ENCODE peak calls at places on chromosomes 16 and 17, in five cellular contexts. One of them, this sample, is unnamed. For H3K4me1, the result is how much of the 10 kb centered on the place peaks cover.

GRCh38 chr16:2950400-2950724 is 13.7 kb upstream of the KREMEN2 start:
- DNase-seq in colonic mucosa: no peak
- DNase-seq in uterus: no peak
- DNase-seq in PC-9: no peak
- DNase-seq in lung: no peak
- DNase-seq in this sample: no peak

GRCh38 chr17:80826346-80826954 is 165.2 kb upstream of the CHMP6 start:
- DNase-seq in colonic mucosa: no peak
- DNase-seq in uterus: no peak
- DNase-seq in PC-9: no peak
- DNase-seq in lung: no peak
- DNase-seq in this sample: no peak

GRCh38 chr16:87076950-87077749 is 240.0 kb downstream of the C16orf95 start:
- DNase-seq in colonic mucosa: peak
- DNase-seq in uterus: no peak
- DNase-seq in PC-9: peak
- DNase-seq in lung: peak
- DNase-seq in this sample: peak

GRCh38 chr17:78783711-78784396 is 1.8 kb upstream of the CYTH1 start:
- DNase-seq in colonic mucosa: no peak
- DNase-seq in uterus: no peak
- DNase-seq in PC-9: no peak
- DNase-seq in lung: no peak
- DNase-seq in this sample: no peak

GRCh38 chr16:84501077-84501735 is 3.3 kb downstream of the MEAK7 start:
- DNase-seq in colonic mucosa: no peak
- DNase-seq in uterus: peak
- DNase-seq in PC-9: peak
- DNase-seq in lung: no peak
- DNase-seq in this sample: no peak

GRCh38 chr16:23826528-23827244 is 9.1 kb upstream of the PRKCB start:
- DNase-seq in colonic mucosa: no peak
- DNase-seq in uterus: no peak
- DNase-seq in PC-9: no peak
- DNase-seq in lung: no peak
- DNase-seq in this sample: no peak

GRCh38 chr17:67891481-67892119 is 66.3 kb downstream of the BPTF start:
- DNase-seq in colonic mucosa: no peak
- DNase-seq in uterus: no peak
- DNase-seq in PC-9: no peak
- DNase-seq in lung: no peak
- DNase-seq in this sample: no peak

GRCh38 chr16:20744922-20745440 is 3.4 kb upstream of the THUMPD1 start:
- DNase-seq in colonic mucosa: no peak
- DNase-seq in uterus: no peak
- DNase-seq in PC-9: no peak
- DNase-seq in lung: no peak
- DNase-seq in this sample: no peak

GRCh38 chr16:67326472-67327309 is at the start of the genes KCTD19 and LRRC36:
- DNase-seq in colonic mucosa: peak
- DNase-seq in uterus: peak
- DNase-seq in PC-9: no peak
- DNase-seq in lung: peak
- DNase-seq in this sample: peak

GRCh38 chr17:44786551-44787081 is 27.8 kb downstream of the ADAM11 start:
- DNase-seq in colonic mucosa: peak
- DNase-seq in uterus: no peak
- DNase-seq in PC-9: no peak
- DNase-seq in lung: no peak
- DNase-seq in this sample: no peak

GRCh38 chr16:23025692-23026305 is 123.5 kb downstream of the USP31 start:
- DNase-seq in colonic mucosa: no peak
- DNase-seq in uterus: no peak
- DNase-seq in PC-9: no peak
- DNase-seq in lung: no peak
- DNase-seq in this sample: no peak

GRCh38 chr16:86353185-86353584 is 157.1 kb upstream of the FOXF1 start:
- DNase-seq in colonic mucosa: no peak
- DNase-seq in uterus: no peak
- DNase-seq in PC-9: no peak
- DNase-seq in lung: no peak
- DNase-seq in this sample: no peak

GRCh38 chr17:9628509-9628908 is 16.8 kb upstream of the USP43 start:
- DNase-seq in colonic mucosa: peak
- DNase-seq in uterus: no peak
- DNase-seq in PC-9: peak
- DNase-seq in lung: no peak
- DNase-seq in this sample: no peak

GRCh38 chr17:73985466-73986015 is 217.9 kb upstream of the RPL38 start:
- DNase-seq in colonic mucosa: no peak
- DNase-seq in uterus: no peak
- DNase-seq in PC-9: no peak
- DNase-seq in lung: no peak
- DNase-seq in this sample: no peak

GRCh38 chr17:64158411-64158810 is 28.5 kb upstream of the ERN1 start:
- DNase-seq in colonic mucosa: no peak
- DNase-seq in uterus: no peak
- DNase-seq in PC-9: no peak
- DNase-seq in lung: no peak
- DNase-seq in this sample: no peak

GRCh38 chr17:62986549-62986948 is 20.5 kb downstream of the TANC2 start:
- DNase-seq in colonic mucosa: no peak
- DNase-seq in uterus: no peak
- DNase-seq in PC-9: no peak
- DNase-seq in lung: no peak
- DNase-seq in this sample: no peak

GRCh38 chr17:49290690-49291326 is 60.2 kb upstream of the PHOSPHO1 start:
- DNase-seq in colonic mucosa: peak
- DNase-seq in uterus: no peak
- DNase-seq in PC-9: no peak
- DNase-seq in lung: no peak
- DNase-seq in this sample: no peak

GRCh38 chr17:64437944-64438525 is 10.9 kb upstream of the MILR1 start:
- DNase-seq in colonic mucosa: no peak
- DNase-seq in uterus: no peak
- DNase-seq in PC-9: no peak
- DNase-seq in lung: no peak
- DNase-seq in this sample: no peak

GRCh38 chr16:17166095-17166494 is 304.7 kb downstream of the XYLT1 start:
- DNase-seq in colonic mucosa: no peak
- DNase-seq in uterus: no peak
- DNase-seq in PC-9: no peak
- DNase-seq in lung: no peak
- DNase-seq in this sample: no peak

GRCh38 chr17:4175921-4176802 is 33.2 kb downstream of the CYB5D2 start:
- DNase-seq in colonic mucosa: no peak
- DNase-seq in uterus: no peak
- DNase-seq in PC-9: no peak
- DNase-seq in lung: no peak
- DNase-seq in this sample: no peak

GRCh38 chr17:4178651-4179050 is 35.7 kb downstream of the CYB5D2 start:
- DNase-seq in colonic mucosa: no peak
- DNase-seq in uterus: no peak
- DNase-seq in PC-9: no peak
- DNase-seq in lung: no peak
- DNase-seq in this sample: no peak

GRCh38 chr17:4179071-4179470 is 36.1 kb downstream of the CYB5D2 start:
- DNase-seq in colonic mucosa: no peak
- DNase-seq in uterus: no peak
- DNase-seq in PC-9: no peak
- DNase-seq in lung: no peak
- DNase-seq in this sample: no peak

GRCh38 chr17:4177732-4178131 is 34.7 kb downstream of the CYB5D2 start:
- DNase-seq in colonic mucosa: no peak
- DNase-seq in uterus: no peak
- DNase-seq in PC-9: no peak
- DNase-seq in lung: no peak
- DNase-seq in this sample: no peak

GRCh38 chr17:4176803-4177472 is 33.9 kb downstream of the CYB5D2 start:
- DNase-seq in colonic mucosa: no peak
- DNase-seq in uterus: no peak
- DNase-seq in PC-9: no peak
- DNase-seq in lung: no peak
- DNase-seq in this sample: no peak
- H3K27ac ChIP-seq in colonic mucosa: no peak
- H3K27ac ChIP-seq in uterus: no peak
- H3K27ac ChIP-seq in PC-9: no peak
- H3K27ac ChIP-seq in lung: no peak
- H3K27ac ChIP-seq in this sample: no peak

DNA sequence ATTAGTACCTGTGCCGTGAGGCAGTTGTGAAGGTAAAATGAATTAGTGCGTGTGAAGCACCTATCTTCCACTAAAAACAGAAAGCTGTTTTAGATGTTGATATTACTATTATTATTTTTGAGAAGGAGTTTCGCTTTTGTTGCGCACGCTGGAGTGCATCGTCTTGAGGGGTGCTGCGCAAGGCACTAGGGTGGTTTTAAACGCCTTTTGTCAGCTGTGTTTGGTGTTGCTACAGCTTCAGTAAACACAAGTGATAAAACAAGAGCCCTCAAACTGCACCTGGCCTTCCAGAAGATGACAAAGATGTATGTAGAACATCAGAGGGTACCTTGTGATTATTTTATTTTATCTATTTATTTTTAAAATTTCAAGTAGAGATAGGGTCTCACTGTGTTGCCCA is 38.2 kb downstream of the PLCG2 start:
- DNase-seq in colonic mucosa: no peak
- DNase-seq in uterus: no peak
- DNase-seq in PC-9: no peak
- DNase-seq in lung: no peak
- DNase-seq in this sample: no peak
- H3K4me1 ChIP-seq in colonic mucosa: under half
- H3K4me1 ChIP-seq in uterus: under half
- H3K4me1 ChIP-seq in PC-9: under half
- H3K4me1 ChIP-seq in lung: under half
- H3K4me1 ChIP-seq in this sample: under half

GRCh38 chr17:14559220-14559619 is 258.3 kb downstream of the HS3ST3B1 start:
- DNase-seq in colonic mucosa: no peak
- DNase-seq in uterus: no peak
- DNase-seq in PC-9: no peak
- DNase-seq in lung: no peak
- DNase-seq in this sample: no peak
- H3K27ac ChIP-seq in colonic mucosa: no peak
- H3K27ac ChIP-seq in uterus: no peak
- H3K27ac ChIP-seq in PC-9: no peak
- H3K27ac ChIP-seq in lung: no peak
- H3K27ac ChIP-seq in this sample: no peak

GRCh38 chr16:74026373-74027281 is 270.0 kb upstream of the PSMD7 start:
- DNase-seq in colonic mucosa: no peak
- DNase-seq in uterus: no peak
- DNase-seq in PC-9: no peak
- DNase-seq in lung: no peak
- DNase-seq in this sample: no peak

GRCh38 chr16:74034862-74035261 is 261.8 kb upstream of the PSMD7 start:
- DNase-seq in colonic mucosa: peak
- DNase-seq in uterus: no peak
- DNase-seq in PC-9: no peak
- DNase-seq in lung: no peak
- DNase-seq in this sample: no peak

GRCh38 chr16:74031551-74031950 is 265.1 kb upstream of the PSMD7 start:
- DNase-seq in colonic mucosa: no peak
- DNase-seq in uterus: no peak
- DNase-seq in PC-9: no peak
- DNase-seq in lung: no peak
- DNase-seq in this sample: no peak

GRCh38 chr16:74029122-74029805 is 267.4 kb upstream of the PSMD7 start:
- DNase-seq in colonic mucosa: peak
- DNase-seq in uterus: no peak
- DNase-seq in PC-9: no peak
- DNase-seq in lung: no peak
- DNase-seq in this sample: no peak

GRCh38 chr16:74030000-74030399 is 266.6 kb upstream of the PSMD7 start:
- DNase-seq in colonic mucosa: peak
- DNase-seq in uterus: no peak
- DNase-seq in PC-9: no peak
- DNase-seq in lung: no peak
- DNase-seq in this sample: no peak
- H3K4me1 ChIP-seq in colonic mucosa: under half
- H3K4me1 ChIP-seq in uterus: under half
- H3K4me1 ChIP-seq in PC-9: under half
- H3K4me1 ChIP-seq in lung: under half
- H3K4me1 ChIP-seq in this sample: under half

GRCh38 chr16:30902070-30902972 is 5.9 kb downstream of the CTF1 start:
- DNase-seq in colonic mucosa: peak
- DNase-seq in uterus: peak
- DNase-seq in PC-9: peak
- DNase-seq in lung: peak
- DNase-seq in this sample: peak

GRCh38 chr16:30903596-30903995 is 7.2 kb downstream of the CTF1 start:
- DNase-seq in colonic mucosa: no peak
- DNase-seq in uterus: no peak
- DNase-seq in PC-9: no peak
- DNase-seq in lung: no peak
- DNase-seq in this sample: no peak

GRCh38 chr16:30904114-30904780 is 7.8 kb downstream of the CTF1 start:
- DNase-seq in colonic mucosa: no peak
- DNase-seq in uterus: no peak
- DNase-seq in PC-9: no peak
- DNase-seq in lung: no peak
- DNase-seq in this sample: no peak

GRCh38 chr16:30901201-30902069 is 5.0 kb downstream of the CTF1 start:
- DNase-seq in colonic mucosa: no peak
- DNase-seq in uterus: no peak
- DNase-seq in PC-9: no peak
- DNase-seq in lung: no peak
- DNase-seq in this sample: no peak

DNA sequence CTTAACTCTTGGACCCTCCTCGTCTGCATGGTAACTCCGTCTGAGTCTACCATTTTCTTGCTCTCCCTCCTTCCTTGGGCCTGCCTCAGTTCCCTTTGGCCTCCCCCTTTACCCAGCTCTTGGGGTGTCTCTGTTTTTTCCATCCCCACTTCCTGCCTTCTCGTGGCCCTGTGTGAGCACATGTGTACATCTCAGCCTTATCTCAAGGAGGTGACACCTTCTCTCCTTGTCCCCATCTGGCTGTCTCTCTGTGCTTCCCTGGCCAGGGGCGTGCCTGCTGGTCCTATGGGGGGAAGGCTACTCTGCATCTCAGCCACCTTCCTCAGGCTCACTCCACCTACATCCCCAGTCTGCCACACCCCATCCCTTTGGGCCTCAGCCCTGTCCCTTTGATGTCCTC is 6.6 kb downstream of the CTF1 start:
- DNase-seq in colonic mucosa: no peak
- DNase-seq in uterus: no peak
- DNase-seq in PC-9: no peak
- DNase-seq in lung: no peak
- DNase-seq in this sample: no peak
- H3K27ac ChIP-seq in colonic mucosa: peak
- H3K27ac ChIP-seq in uterus: peak
- H3K27ac ChIP-seq in PC-9: no peak
- H3K27ac ChIP-seq in lung: peak
- H3K27ac ChIP-seq in this sample: peak

GRCh38 chr16:28157768-28158535 is 53.8 kb downstream of the XPO6 start:
- DNase-seq in colonic mucosa: no peak
- DNase-seq in uterus: no peak
- DNase-seq in PC-9: no peak
- DNase-seq in lung: no peak
- DNase-seq in this sample: no peak
- H3K4me1 ChIP-seq in colonic mucosa: under half
- H3K4me1 ChIP-seq in uterus: under half
- H3K4me1 ChIP-seq in PC-9: under half
- H3K4me1 ChIP-seq in lung: under half
- H3K4me1 ChIP-seq in this sample: under half